ENCODE peak calls at places on chromosomes 2 and 18, in four cellular contexts. F, O, Z and N are unnamed samples.

GRCh38 chr2:28399289-28399688 is 6.6 kb downstream of the FOSL2 start:
- DNase-seq in O (no peak), Z (no peak), F (no peak), N (no peak)

GRCh38 chr2:177165731-177166711 is 46.6 kb upstream of the HNRNPA3 start:
- DNase-seq in O (no peak), F (no peak), Z (no peak), N (peak; percentile 22)

GRCh38 chr18:61738488-61738887 is 154.3 kb downstream of the RNF152 start:
- DNase-seq in Z (no peak), F (no peak), O (no peak), N (peak; percentile 42)

GRCh38 chr2:161199885-161200284 is 39.7 kb downstream of the TANK start:
- DNase-seq in Z (no peak), F (no peak), O (no peak), N (no peak)

GRCh38 chr18:12255626-12256026 is 1.5 kb downstream of the CIDEA start:
- DNase-seq in O (no peak), F (peak; percentile 57), Z (no peak), N (peak; percentile 48)

GRCh38 chr2:20327370-20327769 is 23.3 kb downstream of the PUM2 start:
- DNase-seq in Z (no peak), F (no peak), O (no peak), N (no peak)

GRCh38 chr2:37319754-37320609 is 4.7 kb downstream of the PRKD3 start:
- DNase-seq in Z (no peak), F (no peak), O (no peak), N (no peak)

GRCh38 chr18:10417191-10417590 is 37.2 kb upstream of the APCDD1 start:
- DNase-seq in O (no peak), F (peak; percentile 91), Z (no peak), N (no peak)

GRCh38 chr2:45984896-45985488 is 312.2 kb upstream of the EPAS1 start:
- DNase-seq in F (no peak), O (no peak), Z (no peak), N (no peak)

GRCh38 chr18:63850010-63850409 is 37.5 kb upstream of the SERPINB2 start:
- DNase-seq in Z (no peak), O (no peak), F (peak; percentile 38), N (peak; percentile 53)

GRCh38 chr2:161992526-161992925 is 81.5 kb downstream of the DPP4 start:
- DNase-seq in Z (no peak), F (no peak), O (no peak), N (no peak)

GRCh38 chr2:20148841-20149702 is 75.9 kb downstream of the SDC1 start:
- DNase-seq in Z (no peak), O (no peak), F (no peak), N (peak; percentile 85)

GRCh38 chr2:110115291-110116032 is at the start of gene MALL:
- DNase-seq in Z (peak; percentile 65), F (peak; percentile 73), O (no peak), N (no peak)

GRCh38 chr2:33059452-33060156 is 112.9 kb downstream of the LTBP1 start:
- DNase-seq in F (no peak), O (no peak), Z (no peak), N (no peak)

GRCh38 chr2:240455719-240456606 is 20.5 kb downstream of the GPC1 start:
- DNase-seq in F (no peak), O (peak; percentile 83), Z (no peak), N (no peak)

GRCh38 chr2:196431957-196432356 is 207.6 kb upstream of the CCDC150 start:
- DNase-seq in Z (no peak), O (no peak), F (peak; percentile 8), N (no peak)

GRCh38 chr18:32237024-32237423 is 47.2 kb downstream of the MEP1B start:
- DNase-seq in Z (no peak), O (no peak), F (peak; percentile 2), N (no peak)

GRCh38 chr2:28949617-28950305 is 31.3 kb upstream of the TOGARAM2 start:
- DNase-seq in Z (no peak), F (peak; percentile 28), O (no peak), N (no peak)

GRCh38 chr2:207847807-207848544 is 78.3 kb upstream of the FZD5 start:
- DNase-seq in O (no peak), Z (no peak), F (peak; percentile 54), N (peak; percentile 8)

GRCh38 chr2:26327291-26328272 is 18.4 kb upstream of the SELENOI start:
- DNase-seq in O (no peak), F (no peak), Z (no peak), N (peak; percentile 6)

GRCh38 chr2:160956243-160956802 is 203.9 kb upstream of the TANK start:
- DNase-seq in Z (no peak), F (peak; percentile 36), O (no peak), N (no peak)

GRCh38 chr2:172248381-172249173 is 145.9 kb upstream of the DLX2 start:
- DNase-seq in F (peak; percentile 93), Z (no peak), O (no peak), N (no peak)

GRCh38 chr2:148876589-148877402 is 1.8 kb downstream of the KIF5C start:
- DNase-seq in F (peak; percentile 4), Z (peak; percentile 60), O (peak; percentile 72), N (no peak)

GRCh38 chr2:152347076-152347475 is 12.1 kb downstream of the FMNL2 start:
- DNase-seq in O (no peak), F (no peak), Z (no peak), N (peak; percentile 74)

GRCh38 chr18:34773961-34774754 is 64.1 kb downstream of the DTNA start:
- DNase-seq in Z (peak; percentile 67), F (peak; percentile 13), O (peak; percentile 63), N (peak; percentile 29)

GRCh38 chr2:88129313-88129959 is 1.6 kb upstream of the FABP1 start:
- DNase-seq in Z (no peak), F (no peak), O (no peak), N (no peak)

GRCh38 chr2:86807462-86808275 is 17.0 kb upstream of the CD8A start:
- DNase-seq in O (peak; percentile 71), F (peak; percentile 66), Z (no peak), N (no peak)

GRCh38 chr2:45932278-45932975 is 281.0 kb downstream of the PRKCE start:
- DNase-seq in O (no peak), Z (no peak), F (no peak), N (no peak)

GRCh38 chr2:232327089-232328037 is 51.2 kb upstream of the ALPP start:
- DNase-seq in F (no peak), Z (peak; percentile 87), O (peak; percentile 85), N (peak; percentile 64)

GRCh38 chr2:75108937-75109482 is 90.3 kb downstream of the TACR1 start:
- DNase-seq in F (no peak), Z (no peak), O (no peak), N (no peak)

GRCh38 chr18:41938445-41938844 is 16.6 kb upstream of the PIK3C3 start:
- DNase-seq in F (no peak), O (no peak), Z (no peak), N (peak; percentile 94)

GRCh38 chr18:41783879-41784278 is 171.2 kb upstream of the PIK3C3 start:
- DNase-seq in F (no peak), O (no peak), Z (no peak), N (no peak)

GRCh38 chr2:62181836-62182235 is 14.1 kb upstream of the B3GNT2 start:
- DNase-seq in O (no peak), Z (no peak), F (no peak), N (no peak)
- TF ChIP-seq CTCF in O (no peak), Z (no peak), F (no peak), N (no peak)

DNA sequence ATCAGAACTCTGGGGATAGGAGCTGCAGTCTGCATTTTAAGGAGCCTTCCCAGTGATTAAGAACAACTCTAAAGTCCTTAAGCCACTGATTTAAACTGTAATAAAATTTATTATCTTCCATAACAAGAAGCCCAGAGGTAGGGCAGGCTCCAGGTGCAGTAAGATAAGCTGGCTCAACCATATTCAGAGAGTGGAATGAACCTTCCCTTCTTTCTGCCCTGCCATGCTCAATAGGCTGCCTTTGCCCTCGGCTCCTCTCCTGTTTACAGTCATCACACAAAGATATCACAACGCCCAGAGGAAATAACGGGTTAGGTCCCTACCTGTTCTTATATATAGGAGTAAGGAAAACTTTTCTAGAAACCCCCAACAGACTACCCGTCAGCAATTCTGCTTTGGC is 90.5 kb upstream of the CDCA7 start:
- DNase-seq in Z (no peak), O (no peak), F (no peak), N (no peak)
- TF ChIP-seq CTCF in Z (no peak), O (no peak), F (no peak), N (no peak)

DNA sequence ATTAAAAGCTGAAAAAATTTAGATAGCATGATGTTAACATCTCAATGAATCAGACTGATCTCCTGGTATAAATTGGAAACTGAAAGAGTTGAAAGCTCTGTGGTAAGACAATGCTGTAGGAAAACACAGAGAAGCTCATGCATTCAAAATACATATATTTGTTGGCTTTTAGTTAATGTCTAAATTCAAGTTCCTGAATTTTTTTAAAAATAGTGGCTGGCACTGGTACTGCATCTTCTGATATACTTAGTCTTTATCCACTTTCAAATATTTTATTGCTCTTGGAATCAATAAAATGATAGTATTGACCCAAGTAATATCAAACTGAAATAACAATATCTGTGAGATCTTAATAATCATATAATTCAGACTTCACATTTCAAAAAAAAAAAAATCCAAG is 151.4 kb upstream of the FIGN start:
- DNase-seq in F (no peak), Z (no peak), O (no peak), N (no peak)
- TF ChIP-seq CTCF in F (peak; percentile 25), Z (peak; percentile 63), O (peak; percentile 28), N (peak; percentile 19)

GRCh38 chr18:55998071-55998522 is 410.1 kb upstream of the TCF4 start:
- DNase-seq in O (peak; percentile 40), Z (no peak), F (no peak), N (peak; percentile 7)
- TF ChIP-seq CTCF in O (no peak), Z (no peak), F (no peak), N (peak; percentile 20)

GRCh38 chr2:103960126-103960508 is 893.8 kb upstream of the POU3F3 start:
- DNase-seq in F (no peak), Z (no peak), O (no peak), N (no peak)

GRCh38 chr2:103963331-103963730 is 890.6 kb upstream of the POU3F3 start:
- DNase-seq in Z (no peak), F (no peak), O (no peak), N (no peak)

GRCh38 chr2:103959174-103960125 is 894.5 kb upstream of the POU3F3 start:
- DNase-seq in F (peak; percentile 45), O (no peak), Z (no peak), N (peak; percentile 28)
- TF ChIP-seq CTCF in F (peak; percentile 71), O (peak; percentile 24), Z (peak; percentile 21), N (peak; percentile 56)

GRCh38 chr2:35033748-35034147 is 1321.8 kb upstream of the CRIM1 start:
- DNase-seq in Z (peak; percentile 34), O (no peak), F (no peak), N (no peak)

GRCh38 chr2:35035883-35036282 is 1319.7 kb upstream of the CRIM1 start:
- DNase-seq in F (peak; percentile 4), O (no peak), Z (no peak), N (no peak)
- TF ChIP-seq CTCF in F (peak; percentile 19), O (no peak), Z (no peak), N (no peak)

GRCh38 chr2:206562375-206562774 is 79.9 kb upstream of the FAM237A start:
- DNase-seq in F (no peak), Z (no peak), O (no peak), N (peak; percentile 45)

GRCh38 chr2:206555721-206556120 is 86.6 kb upstream of the FAM237A start:
- DNase-seq in Z (no peak), O (no peak), F (no peak), N (no peak)

GRCh38 chr2:206558492-206558891 is 83.8 kb upstream of the FAM237A start:
- DNase-seq in O (no peak), F (no peak), Z (no peak), N (no peak)

GRCh38 chr2:206561962-206562361 is 80.3 kb upstream of the FAM237A start:
- DNase-seq in O (no peak), F (no peak), Z (no peak), N (peak; percentile 11)

GRCh38 chr2:206556357-206556949 is 85.8 kb upstream of the FAM237A start:
- DNase-seq in F (peak; percentile 16), O (no peak), Z (no peak), N (no peak)
- TF ChIP-seq CTCF in F (peak; percentile 48), O (no peak), Z (peak; percentile 29), N (peak; percentile 49)